ENCODE peak calls at places on chromosomes 6 and 20, in ten cellular contexts. V, E, G, C, T, B, K, A, H and I are unnamed samples.

GRCh38 chr6:107105511-107106116 is 9.7 kb downstream of the BEND3 start:
- DNase-seq in T (no peak), K (no peak), E (no peak), V (no peak), A (no peak), C (no peak), H (no peak), G (no peak), B (peak; percentile 12), I (no peak)

GRCh38 chr6:9250852-9251251 is 815.5 kb upstream of the SLC35B3 start:
- DNase-seq in B (peak; percentile 19), V (peak; percentile 79), K (peak; percentile 66), E (peak; percentile 59), G (no peak), C (peak; percentile 20), A (peak; percentile 53), T (peak; percentile 13), H (no peak), I (no peak)

GRCh38 chr6:39929733-39930461 is 4.4 kb downstream of the MOCS1 start:
- DNase-seq in H (no peak), C (no peak), G (no peak), E (no peak), T (no peak), B (no peak), A (peak; percentile 26), V (no peak), K (peak; percentile 57), I (no peak)

GRCh38 chr20:25178563-25179438 is 16.7 kb upstream of the ENTPD6 start:
- DNase-seq in E (peak; percentile 49), T (peak; percentile 86), V (peak; percentile 52), H (no peak), G (no peak), B (peak; percentile 58), C (peak; percentile 44), A (peak; percentile 91), K (peak; percentile 99), I (peak; percentile 93)

GRCh38 chr20:50044353-50044960 is 61.7 kb downstream of the SNAI1 start:
- DNase-seq in C (no peak), T (no peak), K (no peak), A (no peak), B (no peak), H (no peak), G (no peak), V (no peak), E (no peak), I (no peak)

GRCh38 chr6:170156448-170157375 is 134.2 kb downstream of the DLL1 start:
- DNase-seq in T (no peak), E (no peak), A (no peak), V (no peak), G (no peak), K (no peak), H (no peak), B (no peak), C (no peak), I (no peak)

GRCh38 chr6:168344338-168344737 is 24.8 kb upstream of the DACT2 start:
- DNase-seq in C (no peak), T (no peak), B (no peak), V (no peak), A (no peak), K (no peak), E (no peak), G (no peak), H (no peak), I (no peak)

GRCh38 chr20:3430376-3431069 is 23.1 kb upstream of the DNAAF9 start:
- DNase-seq in V (no peak), A (no peak), T (no peak), C (no peak), H (peak; percentile 47), G (no peak), K (peak; percentile 41), B (peak; percentile 96), E (no peak), I (no peak)

GRCh38 chr6:111888928-111889696 is 15.9 kb upstream of the FYN start:
- DNase-seq in C (peak; percentile 81), H (no peak), B (no peak), V (peak; percentile 81), G (no peak), A (peak; percentile 30), K (no peak), E (peak; percentile 46), T (no peak), I (no peak)

GRCh38 chr6:77038801-77039200 is 424.5 kb downstream of the HTR1B start:
- DNase-seq in T (peak; percentile 64), K (no peak), B (no peak), A (peak; percentile 72), V (no peak), H (no peak), E (no peak), C (no peak), G (no peak), I (no peak)